ENCODE peak calls at places on chromosomes 5 and 9, in five cellular contexts. C is transverse colon, U is stomach, N is tibial nerve, W is sigmoid colon. S is an unnamed sample.

GRCh38 chr5:179435731-179436315 is 90.6 kb upstream of the ADAMTS2 start:
- DNase-seq in C (no peak), U (no peak), W (peak; percentile 41), N (no peak), S (peak; percentile 23)

GRCh38 chr5:160352308-160352707 is 18.1 kb downstream of the C1QTNF2 start:
- DNase-seq in N (no peak), U (no peak), C (no peak), W (peak; percentile 44), S (no peak)

GRCh38 chr9:136853596-136854112 is 1.5 kb downstream of the MAMDC4 start:
- DNase-seq in U (no peak), C (peak; percentile 25), N (no peak), W (peak; percentile 61), S (peak; percentile 29)

GRCh38 chr5:139642891-139643871 is 5.0 kb upstream of the CXXC5 start:
- DNase-seq in N (no peak), U (peak; percentile 77), W (peak; percentile 60), C (peak; percentile 88), S (no peak)

GRCh38 chr5:124832510-124832909 is 86.1 kb upstream of the ZNF608 start:
- DNase-seq in N (no peak), C (no peak), W (no peak), U (no peak), S (no peak)

GRCh38 chr9:19138084-19138483 is 10.8 kb upstream of the PLIN2 start:
- DNase-seq in C (no peak), U (no peak), W (no peak), N (no peak), S (no peak)

GRCh38 chr9:7328453-7328852 is 471.1 kb downstream of the DMAC1 start:
- DNase-seq in N (no peak), W (no peak), C (no peak), U (no peak), S (no peak)

GRCh38 chr5:82164957-82165698 is 113.0 kb downstream of the RPS23 start:
- DNase-seq in W (no peak), N (no peak), C (no peak), U (no peak), S (peak; percentile 16)

GRCh38 chr5:151168602-151169344 is 11.2 kb upstream of the ANXA6 start:
- DNase-seq in C (no peak), W (peak; percentile 55), U (no peak), N (no peak), S (no peak)

GRCh38 chr5:40233268-40233667 is 446.4 kb upstream of the PTGER4 start:
- DNase-seq in W (no peak), N (no peak), U (no peak), C (no peak), S (no peak)

GRCh38 chr5:68431601-68432337 is 216.2 kb downstream of the PIK3R1 start:
- DNase-seq in W (no peak), U (no peak), C (no peak), N (no peak), S (no peak)

GRCh38 chr5:1801954-1802295 is 718 bp downstream of the NDUFS6 start:
- DNase-seq in W (no peak), U (no peak), C (no peak), N (no peak), S (peak; percentile 3)

GRCh38 chr5:131384616-131385214 is 120.9 kb downstream of the CDC42SE2 start:
- DNase-seq in C (no peak), N (no peak), W (no peak), U (no peak), S (no peak)

GRCh38 chr9:811101-811531 is 30.4 kb upstream of the DMRT1 start:
- DNase-seq in U (no peak), W (peak; percentile 88), C (peak; percentile 37), N (no peak), S (no peak)

GRCh38 chr5:156570615-156571014 is 243.7 kb downstream of the SGCD start:
- DNase-seq in C (no peak), N (no peak), U (no peak), W (no peak), S (no peak)

GRCh38 chr5:73482383-73483193 is 15.7 kb upstream of the BTF3 start:
- DNase-seq in U (no peak), W (no peak), C (no peak), N (no peak), S (no peak)

GRCh38 chr5:31944683-31945445 is 229.3 kb downstream of the GOLPH3 start:
- DNase-seq in U (peak; percentile 49), W (no peak), N (no peak), C (peak; percentile 13), S (no peak)

GRCh38 chr5:155794801-155795200 is 532.2 kb upstream of the SGCD start:
- DNase-seq in C (no peak), U (no peak), W (no peak), N (no peak), S (no peak)

GRCh38 chr5:139692605-139693340 is 44.6 kb downstream of the CXXC5 start:
- DNase-seq in U (no peak), W (no peak), N (no peak), C (no peak), S (no peak)

GRCh38 chr9:120612218-120612617 is 32.3 kb upstream of the CDK5RAP2 start:
- DNase-seq in W (no peak), N (no peak), C (no peak), U (no peak), S (no peak)

GRCh38 chr5:111070272-111071134 is 1.0 kb upstream of the TSLP start:
- DNase-seq in W (peak; percentile 63), C (no peak), N (no peak), U (peak; percentile 26), S (no peak)

GRCh38 chr5:71865665-71866320 is 146.7 kb downstream of the CARTPT start:
- DNase-seq in N (no peak), C (no peak), W (no peak), U (no peak), S (no peak)

GRCh38 chr5:126351138-126351537 is 72.1 kb upstream of the GRAMD2B start:
- DNase-seq in U (no peak), N (no peak), C (no peak), W (no peak), S (no peak)

GRCh38 chr9:36492849-36493248 is 79.8 kb upstream of the MELK start:
- DNase-seq in W (no peak), C (no peak), N (no peak), U (no peak), S (no peak)

GRCh38 chr9:136541179-136541578 is 4.7 kb downstream of the NOTCH1 start:
- DNase-seq in N (no peak), U (no peak), W (no peak), C (no peak), S (no peak)

GRCh38 chr9:133950206-133950915 is 41.8 kb downstream of the VAV2 start:
- DNase-seq in U (no peak), N (no peak), W (no peak), C (no peak), S (no peak)

GRCh38 chr9:136885950-136886578 is at the start of gene TRAF2:
- DNase-seq in N (peak; percentile 94), C (peak; percentile 98), W (peak; percentile 99), U (peak; percentile 99), S (peak; percentile 97)

GRCh38 chr9:128882677-128883590 is 1.0 kb downstream of the LRRC8A start:
- DNase-seq in C (no peak), U (no peak), W (no peak), N (no peak), S (peak; percentile 52)

GRCh38 chr5:173301695-173302545 is 26.3 kb downstream of the STC2 start:
- DNase-seq in W (no peak), C (no peak), U (no peak), N (no peak), S (no peak)

GRCh38 chr9:136086213-136086881 is 8.7 kb downstream of the NACC2 start:
- DNase-seq in W (peak; percentile 71), N (no peak), U (no peak), C (no peak), S (peak; percentile 27)

GRCh38 chr5:103894882-103895281 is 332.3 kb upstream of the NUDT12 start:
- DNase-seq in W (no peak), C (no peak), N (no peak), U (no peak), S (no peak)

GRCh38 chr5:36150676-36151433 is 832 bp downstream of the LMBRD2 start:
- DNase-seq in W (no peak), N (no peak), U (peak; percentile 36), C (peak; percentile 36), S (no peak)

GRCh38 chr9:19464764-19465570 is 56.2 kb downstream of the ACER2 start:
- DNase-seq in W (peak; percentile 90), C (peak; percentile 77), N (peak; percentile 33), U (peak; percentile 78), S (peak; percentile 83)

GRCh38 chr5:57412010-57412409 is 70.6 kb downstream of the ACTBL2 start:
- DNase-seq in C (no peak), W (no peak), U (no peak), N (no peak), S (no peak)

GRCh38 chr9:127872492-127873222 is 4.8 kb downstream of the AK1 start:
- DNase-seq in C (no peak), U (no peak), N (no peak), W (no peak), S (no peak)
- H3K36me3 ChIP-seq in C (no peaks in the 10 kb centered on the region), U (peaks cover 5% of the 10 kb centered on the region), N (peaks cover 48% of the 10 kb centered on the region), W (peaks cover 20% of the 10 kb centered on the region), S (no peaks in the 10 kb centered on the region)

DNA sequence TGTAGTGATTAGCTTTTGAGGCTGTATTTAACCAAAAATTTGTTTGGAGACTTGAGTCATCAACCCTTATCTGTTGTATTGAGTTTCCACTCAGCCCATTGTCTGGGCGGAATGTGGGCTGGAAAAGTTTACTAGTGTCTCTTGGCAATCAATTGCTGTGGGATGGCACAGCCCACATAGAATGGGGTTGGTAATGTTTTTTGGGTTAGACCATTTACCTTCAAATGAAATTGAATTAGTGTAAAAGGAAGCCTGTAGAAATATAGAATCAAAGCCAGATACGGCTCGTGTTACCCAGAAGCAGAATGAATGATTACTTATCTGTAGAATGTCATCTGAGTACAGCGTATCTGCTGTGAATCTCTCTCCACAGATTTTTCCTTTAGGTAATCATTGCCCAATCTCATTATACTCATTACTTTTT is 142.9 kb downstream of the AOPEP start:
- DNase-seq in U (no peak), C (no peak), W (no peak), N (no peak), S (no peak)
- TF ChIP-seq EP300 in U (no peak), C (no peak), W (no peak), N (no peak), S (no peak)

DNA sequence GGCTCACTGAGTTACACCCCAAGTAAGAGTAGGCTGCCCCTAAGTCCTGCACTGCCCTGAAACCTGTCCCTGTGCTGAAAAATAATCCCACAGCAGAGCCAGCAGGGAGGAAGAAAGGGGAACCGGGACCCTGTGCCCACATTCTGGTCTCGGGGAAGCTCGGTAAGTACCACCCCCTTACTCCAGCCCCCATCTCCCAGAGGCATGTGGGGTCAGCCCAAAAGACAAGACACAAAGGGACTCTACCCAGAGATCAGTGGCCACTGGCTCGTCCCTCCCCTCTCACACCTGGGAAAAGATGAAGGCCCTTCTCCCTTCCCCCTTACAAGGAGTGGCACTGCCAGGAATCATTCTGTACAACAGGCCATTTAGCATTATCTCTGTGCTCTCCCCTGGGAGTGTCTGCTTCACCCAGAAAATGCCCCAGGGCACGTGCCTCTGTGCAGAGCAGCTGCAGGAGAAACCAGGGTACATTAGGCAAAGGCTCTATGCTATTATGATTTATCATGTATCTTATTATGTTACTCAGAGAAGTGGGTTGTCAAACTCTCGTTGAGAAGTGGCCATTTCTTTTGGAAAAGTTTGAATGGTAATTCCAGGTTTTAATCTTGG is 71.3 kb downstream of the NDFIP1 start:
- DNase-seq in U (no peak), W (peak; percentile 17), N (no peak), C (peak; percentile 16), S (no peak)
- H3K4me1 ChIP-seq in U (peaks cover 14% of the 10 kb centered on the region), W (no peaks in the 10 kb centered on the region), N (no peaks in the 10 kb centered on the region), C (peaks cover 4% of the 10 kb centered on the region), S (no peaks in the 10 kb centered on the region)

GRCh38 chr5:14699807-14700400 is 35.4 kb downstream of the OTULIN start:
- DNase-seq in W (no peak), U (no peak), C (no peak), N (no peak), S (no peak)
- H3K36me3 ChIP-seq in W (no peaks in the 10 kb centered on the region), U (peaks cover 21% of the 10 kb centered on the region), C (no peaks in the 10 kb centered on the region), N (peaks cover 57% of the 10 kb centered on the region), S (no peaks in the 10 kb centered on the region)